ENCODE peak calls at places on chromosomes 6 and 20, in five cellular contexts. B, W, Y, N and X are unnamed samples.

GRCh38 chr6:42890311-42891198 is 11.1 kb downstream of the RPL7L1 start:
- DNase-seq in W (peak; percentile 71), N (peak; percentile 89), Y (peak; percentile 94), B (peak; percentile 90), X (peak; percentile 89)

GRCh38 chr6:25898289-25898977 is 24.4 kb upstream of the SLC17A3 start:
- DNase-seq in B (no peak), N (no peak), Y (no peak), W (no peak), X (no peak)

GRCh38 chr6:72825265-72825918 is 203.5 kb downstream of the KCNQ5 start:
- DNase-seq in Y (no peak), B (no peak), W (no peak), N (no peak), X (no peak)

GRCh38 chr20:23668477-23668951 is 20.3 kb downstream of the CST4 start:
- DNase-seq in Y (no peak), W (no peak), N (peak; percentile 54), B (peak; percentile 75), X (peak; percentile 87)

GRCh38 chr6:26388441-26388840 is 5.5 kb downstream of the BTN2A2 start:
- DNase-seq in B (no peak), W (no peak), Y (no peak), N (no peak), X (no peak)

GRCh38 chr20:16287776-16288175 is 285.5 kb downstream of the KIF16B start:
- DNase-seq in Y (no peak), B (no peak), N (no peak), W (no peak), X (no peak)

GRCh38 chr20:14498809-14499208 is 161.4 kb upstream of the FLRT3 start:
- DNase-seq in Y (no peak), W (no peak), N (no peak), B (no peak), X (no peak)

GRCh38 chr6:75776461-75776860 is 27.4 kb downstream of the MYO6 start:
- DNase-seq in W (no peak), Y (no peak), N (no peak), B (no peak), X (no peak)

GRCh38 chr20:51095755-51096509 is 73.0 kb upstream of the KCNG1 start:
- DNase-seq in N (no peak), Y (no peak), B (no peak), W (no peak), X (no peak)

GRCh38 chr20:47392015-47392720 is 35.7 kb upstream of the ZMYND8 start:
- DNase-seq in B (no peak), W (no peak), N (peak; percentile 81), Y (no peak), X (no peak)

GRCh38 chr20:8248051-8248450 is 116.0 kb downstream of the PLCB1 start:
- DNase-seq in B (no peak), N (no peak), W (no peak), Y (no peak), X (no peak)

GRCh38 chr20:62209850-62210495 is 10.1 kb downstream of the HRH3 start:
- DNase-seq in B (no peak), Y (no peak), W (no peak), N (no peak), X (no peak)
- H3K4me3 ChIP-seq in B (no peak overlapping the region), Y (no peak overlapping the region), W (no peak overlapping the region), N (no peak overlapping the region), X (no peak overlapping the region)

GRCh38 chr6:15297895-15298590 is 52.2 kb downstream of the JARID2 start:
- DNase-seq in N (no peak), B (no peak), Y (no peak), W (no peak), X (no peak)

GRCh38 chr6:15296249-15296648 is 50.4 kb downstream of the JARID2 start:
- DNase-seq in W (no peak), B (no peak), N (no peak), Y (no peak), X (no peak)

GRCh38 chr6:15296735-15297134 is 50.9 kb downstream of the JARID2 start:
- DNase-seq in Y (no peak), N (no peak), B (no peak), W (no peak), X (no peak)

GRCh38 chr6:15301179-15302006 is 55.5 kb downstream of the JARID2 start:
- DNase-seq in N (no peak), B (no peak), Y (no peak), W (no peak), X (no peak)

GRCh38 chr6:15299430-15300131 is 53.7 kb downstream of the JARID2 start:
- DNase-seq in B (peak; percentile 22), Y (peak; percentile 52), N (no peak), W (no peak), X (peak; percentile 25)
- TF ChIP-seq POLR2A in B (no peak), Y (no peak), N (no peak), W (no peak), X (no peak)

DNA sequence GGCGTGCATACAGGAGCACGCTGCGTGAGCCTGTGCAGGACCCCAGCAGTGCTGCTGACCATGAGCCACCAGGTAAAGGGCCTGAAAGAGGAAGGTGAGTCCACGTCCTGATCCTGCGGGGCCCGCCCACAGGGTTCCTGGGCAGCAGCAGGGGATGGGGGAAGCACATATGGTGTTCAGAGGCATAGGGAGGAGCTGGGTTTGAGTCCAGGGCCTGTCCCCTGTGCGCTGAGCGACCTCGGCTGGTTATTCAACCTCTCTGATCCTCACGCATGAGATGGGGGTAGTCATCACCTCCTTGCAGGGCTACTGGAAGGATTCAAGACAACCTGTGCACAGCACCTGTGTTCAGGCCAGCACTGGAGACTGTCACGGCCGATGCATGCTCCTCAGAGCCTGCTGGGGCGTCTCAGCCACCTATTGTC is at the start of gene TMC2:
- DNase-seq in B (no peak), Y (no peak), W (no peak), N (no peak), X (no peak)
- H3K4me3 ChIP-seq in B (no peak within 1 kb of the TSS), Y (no peak within 1 kb of the TSS), W (no peak within 1 kb of the TSS), N (no peak within 1 kb of the TSS), X (no peak within 1 kb of the TSS)

GRCh38 chr6:159761873-159762680 is at the start of gene ACAT2:
- DNase-seq in B (peak; percentile 92), N (peak; percentile 83), Y (peak; percentile 97), W (peak; percentile 73), X (peak; percentile 94)
- TF ChIP-seq POLR2A in B (peak; percentile 45), N (peak; percentile 40), Y (peak; percentile 79), W (no peak), X (no peak)

GRCh38 chr6:161984707-161985106 is 710.8 kb upstream of the AGPAT4 start:
- DNase-seq in B (no peak), W (no peak), Y (no peak), N (no peak), X (no peak)
- H3K4me3 ChIP-seq in B (no peak overlapping the region), W (no peak overlapping the region), Y (no peak overlapping the region), N (no peak overlapping the region), X (no peak overlapping the region)